ENCODE peak calls at places on chromosomes 12 and 14, in six cellular contexts. V is PC-9, N is AG09319, R is fibroblast of lung, Q is fibroblast of mammary gland, L is breast epithelium. I is an unnamed sample.

GRCh38 chr14:70245026-70245425 is 56.3 kb upstream of the SLC8A3 start:
- DNase-seq in V (no peak), N (no peak), R (no peak), Q (no peak), L (no peak), I (no peak)

GRCh38 chr14:67426161-67426560 is 14.2 kb upstream of the PLEK2 start:
- DNase-seq in V (no peak), N (no peak), R (no peak), Q (no peak), L (no peak), I (no peak)

GRCh38 chr14:102772781-102773570 is 4.3 kb upstream of the TRAF3 start:
- DNase-seq in V (no peak), N (no peak), R (peak; percentile 32), Q (no peak), L (no peak), I (peak; percentile 37)

GRCh38 chr12:83018063-83018462 is 331.4 kb downstream of the TMTC2 start:
- DNase-seq in V (no peak), N (no peak), R (peak; percentile 36), Q (no peak), L (no peak), I (no peak)

GRCh38 chr12:119671070-119671469 is 3.1 kb downstream of the PRKAB1 start:
- DNase-seq in V (no peak), N (no peak), R (no peak), Q (no peak), L (no peak), I (no peak)

GRCh38 chr12:7642876-7643309 is 22.8 kb downstream of the APOBEC1 start:
- DNase-seq in V (peak; percentile 53), N (no peak), R (peak; percentile 9), Q (peak; percentile 34), L (no peak), I (no peak)

GRCh38 chr12:13209279-13210021 is 12.9 kb downstream of the EMP1 start:
- DNase-seq in V (no peak), N (no peak), R (no peak), Q (no peak), L (no peak), I (peak; percentile 34)

GRCh38 chr12:4379410-4379809 is at the start of gene FGF23:
- DNase-seq in V (no peak), N (no peak), R (peak; percentile 36), Q (peak; percentile 36), L (no peak), I (peak; percentile 36)

GRCh38 chr12:121299662-121300061 is 3.2 kb upstream of the CAMKK2 start:
- DNase-seq in V (no peak), N (no peak), R (no peak), Q (no peak), L (no peak), I (no peak)

GRCh38 chr14:95993768-95994592 is 45.2 kb upstream of the C14orf132 start:
- DNase-seq in V (no peak), N (peak; percentile 15), R (peak; percentile 78), Q (peak; percentile 67), L (no peak), I (peak; percentile 65)

GRCh38 chr12:23906329-23906728 is 43.1 kb downstream of the SOX5 start:
- DNase-seq in V (no peak), N (no peak), R (peak; percentile 6), Q (peak; percentile 28), L (no peak), I (no peak)

GRCh38 chr12:58564721-58565120 is 355.6 kb downstream of the LRIG3 start:
- DNase-seq in V (no peak), N (no peak), R (peak; percentile 56), Q (peak; percentile 67), L (no peak), I (peak; percentile 30)

GRCh38 chr14:87745507-87746118 is 247.4 kb downstream of the GALC start:
- DNase-seq in V (peak; percentile 37), N (no peak), R (peak; percentile 3), Q (peak; percentile 53), L (no peak), I (peak; percentile 8)

GRCh38 chr14:92990456-92991430 is 67.8 kb downstream of the CHGA start:
- DNase-seq in V (no peak), N (no peak), R (no peak), Q (no peak), L (no peak), I (no peak)

GRCh38 chr14:34368115-34368970 is 93.7 kb downstream of the SPTSSA start:
- DNase-seq in V (peak; percentile 83), N (peak; percentile 80), R (peak; percentile 92), Q (peak; percentile 45), L (no peak), I (peak; percentile 95)

GRCh38 chr12:84862190-84862589 is 50.4 kb downstream of the SLC6A15 start:
- DNase-seq in V (no peak), N (no peak), R (no peak), Q (peak; percentile 24), L (no peak), I (peak; percentile 63)

GRCh38 chr12:39383064-39383552 is 59.8 kb downstream of the KIF21A start:
- DNase-seq in V (no peak), N (no peak), R (no peak), Q (no peak), L (no peak), I (no peak)

GRCh38 chr14:95275507-95275906 is 44.2 kb downstream of the CLMN start:
- DNase-seq in V (no peak), N (no peak), R (no peak), Q (no peak), L (no peak), I (no peak)

GRCh38 chr14:92603309-92604257 is 90.0 kb downstream of the RIN3 start:
- DNase-seq in V (no peak), N (no peak), R (peak; percentile 78), Q (peak; percentile 71), L (peak; percentile 43), I (peak; percentile 71)

GRCh38 chr12:71702590-71702989 is 16.7 kb downstream of the TMEM19 start:
- DNase-seq in V (no peak), N (no peak), R (no peak), Q (no peak), L (no peak), I (no peak)

GRCh38 chr12:71710276-71711125 is 24.6 kb downstream of the TMEM19 start:
- DNase-seq in V (peak; percentile 90), N (no peak), R (peak; percentile 59), Q (peak; percentile 90), L (no peak), I (peak; percentile 68)

GRCh38 chr12:71708658-71709057 is 22.8 kb downstream of the TMEM19 start:
- DNase-seq in V (no peak), N (no peak), R (no peak), Q (peak; percentile 69), L (no peak), I (no peak)

DNA sequence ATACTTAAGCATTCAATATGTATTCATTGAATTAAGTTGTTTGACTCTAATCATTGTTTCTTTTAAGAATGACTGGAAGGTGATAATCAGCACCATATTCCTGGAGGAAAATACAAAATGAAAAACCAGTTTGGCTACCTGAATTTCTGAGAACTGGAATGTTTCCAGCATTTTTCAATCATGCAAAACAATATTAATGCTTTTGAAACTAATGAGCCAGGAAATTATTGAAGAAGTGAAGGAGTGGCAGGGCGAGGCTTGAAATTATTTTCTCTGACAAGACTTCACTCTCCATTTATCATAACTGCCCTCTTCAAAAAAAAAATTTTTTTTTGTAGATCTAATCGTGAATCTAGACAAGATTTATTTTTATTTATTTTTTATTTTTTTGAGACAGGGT is 19.0 kb downstream of the TMEM19 start:
- DNase-seq in V (peak; percentile 40), N (no peak), R (no peak), Q (no peak), L (no peak), I (no peak)
- TF ChIP-seq CTCF in V (no peak), N (no peak), R (no peak), Q (no peak), L (no peak), I (no peak)

GRCh38 chr12:54169036-54169435 is 19.7 kb downstream of the SMUG1 start:
- DNase-seq in V (no peak), N (no peak), R (no peak), Q (no peak), L (no peak), I (no peak)
- TF ChIP-seq CTCF in V (no peak), N (no peak), R (no peak), Q (no peak), L (no peak), I (peak; percentile 16)

GRCh38 chr12:8681129-8681902 is 16.5 kb upstream of the RIMKLB start:
- DNase-seq in V (peak; percentile 49), N (no peak), R (peak; percentile 67), Q (peak; percentile 21), L (no peak), I (peak; percentile 43)

GRCh38 chr12:8678661-8679111 is 16.1 kb upstream of the MFAP5 start:
- DNase-seq in V (no peak), N (no peak), R (no peak), Q (no peak), L (peak; percentile 72), I (no peak)

GRCh38 chr12:8677362-8677761 is 14.7 kb upstream of the MFAP5 start:
- DNase-seq in V (no peak), N (no peak), R (no peak), Q (no peak), L (no peak), I (no peak)

GRCh38 chr12:8676651-8677050 is 14.0 kb upstream of the MFAP5 start:
- DNase-seq in V (no peak), N (no peak), R (no peak), Q (no peak), L (no peak), I (no peak)

GRCh38 chr12:8680533-8680932 is 17.3 kb upstream of the RIMKLB start:
- DNase-seq in V (no peak), N (no peak), R (no peak), Q (no peak), L (no peak), I (no peak)
- TF ChIP-seq CTCF in V (no peak), N (peak; percentile 7), R (peak; percentile 10), Q (no peak), L (no peak), I (peak; percentile 24)

GRCh38 chr12:52278931-52279682 is 4.7 kb downstream of the KRT86 start:
- DNase-seq in V (peak; percentile 65), N (peak; percentile 46), R (peak; percentile 76), Q (peak; percentile 64), L (peak; percentile 85), I (peak; percentile 71)
- TF ChIP-seq CTCF in V (peak; percentile 95), N (peak; percentile 97), R (peak; percentile 90), Q (peak; percentile 80), L (peak; percentile 64), I (peak; percentile 98)

DNA sequence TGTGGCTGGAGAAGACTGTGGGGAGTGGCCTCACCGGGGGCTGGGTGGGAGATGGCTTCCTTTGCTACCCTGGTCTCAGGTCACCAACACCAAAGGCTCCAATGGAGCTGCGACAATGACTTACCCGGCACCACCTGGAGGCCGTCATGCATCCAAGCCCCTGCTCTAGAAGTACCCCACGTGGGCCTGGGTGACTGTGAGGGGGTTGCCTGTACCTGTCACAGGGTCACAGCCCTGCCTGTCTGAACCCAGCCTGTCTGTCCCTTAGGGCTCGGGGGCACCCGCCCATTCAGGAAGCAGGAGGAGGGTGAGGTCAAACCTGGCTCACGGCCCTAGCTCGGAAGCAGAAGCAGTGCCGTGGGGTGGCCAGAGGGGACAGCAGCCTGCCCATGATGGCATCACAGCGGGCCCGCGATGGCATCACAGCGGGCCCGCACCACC is 18.9 kb downstream of the ABCB9 start:
- DNase-seq in V (no peak), N (no peak), R (no peak), Q (no peak), L (peak; percentile 87), I (no peak)
- TF ChIP-seq CTCF in V (no peak), N (no peak), R (no peak), Q (no peak), L (no peak), I (no peak)